ENCODE peak calls at places on chromosomes 2 and 18, in six cellular contexts. One of them, this sample, is unnamed.

GRCh38 chr18:75809392-75809791 is 381.9 kb upstream of the SMIM21 start:
- DNase-seq in psoas muscle: no peak
- DNase-seq in heart right ventricle: no peak
- DNase-seq in fibroblast of lung: no peak
- DNase-seq in neural progenitor cell: no peak
- DNase-seq in IMR-90: no peak
- DNase-seq in this sample: no peak

GRCh38 chr2:25168256-25169072 is at the start of gene POMC:
- DNase-seq in heart right ventricle: peak; percentile 23
- DNase-seq in neural progenitor cell: peak; percentile 73
- DNase-seq in psoas muscle: peak; percentile 26
- DNase-seq in fibroblast of lung: peak; percentile 25
- DNase-seq in IMR-90: peak; percentile 21
- DNase-seq in this sample: peak; percentile 12

GRCh38 chr2:190600293-190601103 is 48.4 kb upstream of the NAB1 start:
- DNase-seq in neural progenitor cell: no peak
- DNase-seq in IMR-90: no peak
- DNase-seq in psoas muscle: no peak
- DNase-seq in fibroblast of lung: no peak
- DNase-seq in heart right ventricle: no peak
- DNase-seq in this sample: no peak

GRCh38 chr2:210224660-210225460 is at the start of gene ACADL:
- DNase-seq in heart right ventricle: peak; percentile 47
- DNase-seq in IMR-90: no peak
- DNase-seq in neural progenitor cell: peak; percentile 77
- DNase-seq in fibroblast of lung: peak; percentile 14
- DNase-seq in psoas muscle: peak; percentile 65
- DNase-seq in this sample: peak; percentile 15

GRCh38 chr2:171401947-171402346 is 31.8 kb downstream of the METTL8 start:
- DNase-seq in IMR-90: no peak
- DNase-seq in neural progenitor cell: no peak
- DNase-seq in psoas muscle: no peak
- DNase-seq in heart right ventricle: no peak
- DNase-seq in fibroblast of lung: no peak
- DNase-seq in this sample: no peak

GRCh38 chr2:196944570-196944969 is 18.1 kb upstream of the PGAP1 start:
- DNase-seq in psoas muscle: no peak
- DNase-seq in neural progenitor cell: peak; percentile 45
- DNase-seq in fibroblast of lung: no peak
- DNase-seq in heart right ventricle: no peak
- DNase-seq in IMR-90: no peak
- DNase-seq in this sample: no peak

GRCh38 chr2:219571311-219572236 is at the start of gene OBSL1:
- DNase-seq in IMR-90: peak; percentile 70
- DNase-seq in heart right ventricle: peak; percentile 84
- DNase-seq in psoas muscle: peak; percentile 78
- DNase-seq in fibroblast of lung: peak; percentile 70
- DNase-seq in neural progenitor cell: peak; percentile 91
- DNase-seq in this sample: peak; percentile 77

GRCh38 chr2:96301897-96302296 is 3.4 kb downstream of the SNRNP200 start:
- DNase-seq in fibroblast of lung: no peak
- DNase-seq in IMR-90: no peak
- DNase-seq in psoas muscle: no peak
- DNase-seq in neural progenitor cell: no peak
- DNase-seq in heart right ventricle: no peak
- DNase-seq in this sample: no peak

GRCh38 chr2:37338933-37339332 is 5.5 kb upstream of the QPCT start:
- DNase-seq in heart right ventricle: no peak
- DNase-seq in IMR-90: no peak
- DNase-seq in neural progenitor cell: no peak
- DNase-seq in fibroblast of lung: no peak
- DNase-seq in psoas muscle: no peak
- DNase-seq in this sample: no peak

GRCh38 chr18:66724664-66725356 is 120.9 kb upstream of the CDH19 start:
- DNase-seq in heart right ventricle: no peak
- DNase-seq in IMR-90: no peak
- DNase-seq in psoas muscle: no peak
- DNase-seq in fibroblast of lung: no peak
- DNase-seq in neural progenitor cell: no peak
- DNase-seq in this sample: no peak

GRCh38 chr2:199469514-199470360 is 12.0 kb upstream of the SATB2 start:
- DNase-seq in fibroblast of lung: no peak
- DNase-seq in neural progenitor cell: peak; percentile 18
- DNase-seq in psoas muscle: no peak
- DNase-seq in heart right ventricle: no peak
- DNase-seq in IMR-90: no peak
- DNase-seq in this sample: no peak

GRCh38 chr2:152566728-152567069 is 150.6 kb downstream of the PRPF40A start:
- DNase-seq in IMR-90: peak; percentile 56
- DNase-seq in psoas muscle: no peak
- DNase-seq in fibroblast of lung: no peak
- DNase-seq in neural progenitor cell: no peak
- DNase-seq in heart right ventricle: no peak
- DNase-seq in this sample: no peak

GRCh38 chr2:176500921-176501320 is 231.7 kb downstream of the MTX2 start:
- DNase-seq in IMR-90: no peak
- DNase-seq in psoas muscle: no peak
- DNase-seq in heart right ventricle: no peak
- DNase-seq in neural progenitor cell: no peak
- DNase-seq in fibroblast of lung: peak; percentile 18
- DNase-seq in this sample: peak; percentile 97

GRCh38 chr18:48330016-48330991 is 78.9 kb downstream of the ZBTB7C start:
- DNase-seq in neural progenitor cell: no peak
- DNase-seq in heart right ventricle: no peak
- DNase-seq in psoas muscle: no peak
- DNase-seq in fibroblast of lung: peak; percentile 72
- DNase-seq in IMR-90: peak; percentile 69
- DNase-seq in this sample: peak; percentile 65

GRCh38 chr2:14272396-14273077 is 360.0 kb upstream of the LRATD1 start:
- DNase-seq in IMR-90: no peak
- DNase-seq in neural progenitor cell: no peak
- DNase-seq in psoas muscle: no peak
- DNase-seq in heart right ventricle: no peak
- DNase-seq in fibroblast of lung: no peak
- DNase-seq in this sample: no peak

GRCh38 chr2:144230452-144231085 is 289.4 kb downstream of the ZEB2 start:
- DNase-seq in neural progenitor cell: no peak
- DNase-seq in heart right ventricle: no peak
- DNase-seq in psoas muscle: no peak
- DNase-seq in fibroblast of lung: peak; percentile 75
- DNase-seq in IMR-90: peak; percentile 45
- DNase-seq in this sample: peak; percentile 66

GRCh38 chr18:49944681-49945080 is 131.3 kb upstream of the ACAA2 start:
- DNase-seq in IMR-90: peak; percentile 7
- DNase-seq in heart right ventricle: no peak
- DNase-seq in psoas muscle: peak; percentile 19
- DNase-seq in fibroblast of lung: peak; percentile 1
- DNase-seq in neural progenitor cell: no peak
- DNase-seq in this sample: no peak
- TF ChIP-seq CTCF in IMR-90: no peak
- TF ChIP-seq CTCF in heart right ventricle: no peak
- TF ChIP-seq CTCF in psoas muscle: peak; percentile 36
- TF ChIP-seq CTCF in fibroblast of lung: peak; percentile 3
- TF ChIP-seq CTCF in neural progenitor cell: peak; percentile 6
- TF ChIP-seq CTCF in this sample: no peak

DNA sequence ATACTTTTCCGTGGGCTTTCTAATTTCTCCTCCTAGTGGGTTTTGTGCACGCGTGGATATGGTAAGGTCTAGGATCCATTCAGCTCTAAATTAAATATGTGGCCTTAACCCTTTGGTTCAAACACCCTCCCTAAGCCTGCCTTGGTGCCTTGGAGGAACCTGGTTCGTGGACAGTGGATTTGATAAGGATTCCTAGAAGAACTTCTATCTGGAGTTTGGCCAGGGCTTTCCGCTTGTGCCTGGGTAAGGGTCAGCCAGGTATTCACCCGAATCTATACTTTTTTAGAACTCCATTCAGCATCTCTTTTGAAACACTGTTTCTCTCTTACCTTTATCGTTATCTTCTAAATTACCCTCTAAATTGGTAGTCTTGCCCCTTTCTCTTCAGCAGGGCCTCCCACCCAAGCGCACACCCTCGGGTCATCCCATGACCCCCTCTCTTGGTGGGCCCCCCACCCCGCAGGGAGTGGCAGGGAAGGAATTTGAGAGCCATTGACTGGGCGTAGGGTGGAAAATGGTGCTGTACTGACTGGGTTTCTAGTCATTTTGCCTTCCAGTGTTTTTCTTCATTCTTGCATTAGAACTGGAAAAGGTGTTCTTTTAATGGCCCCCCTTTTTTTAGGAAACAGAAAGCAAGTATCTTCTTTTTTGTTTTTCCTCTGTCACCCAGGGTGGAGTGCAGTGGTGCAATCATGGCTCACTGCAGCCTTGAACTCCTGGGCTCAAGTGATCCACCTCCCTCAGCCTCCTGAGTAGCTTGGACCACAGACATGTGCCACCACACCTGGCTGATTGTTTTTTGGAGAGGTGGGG is 1.8 kb downstream of the SOCS6 start:
- DNase-seq in IMR-90: no peak
- DNase-seq in psoas muscle: no peak
- DNase-seq in heart right ventricle: no peak
- DNase-seq in fibroblast of lung: no peak
- DNase-seq in neural progenitor cell: no peak
- DNase-seq in this sample: no peak
- H3K4me3 ChIP-seq in IMR-90: peak overlapping the region; percentile 53
- H3K4me3 ChIP-seq in psoas muscle: peak overlapping the region; percentile 89
- H3K4me3 ChIP-seq in heart right ventricle: peak overlapping the region; percentile 77
- H3K4me3 ChIP-seq in fibroblast of lung: peak overlapping the region; percentile 85
- H3K4me3 ChIP-seq in neural progenitor cell: peak overlapping the region; percentile 77
- H3K4me3 ChIP-seq in this sample: peak overlapping the region; percentile 71

GRCh38 chr2:191846787-191847620 is at the start of gene CAVIN2:
- DNase-seq in fibroblast of lung: peak; percentile 96
- DNase-seq in neural progenitor cell: peak; percentile 7
- DNase-seq in heart right ventricle: peak; percentile 50
- DNase-seq in psoas muscle: peak; percentile 42
- DNase-seq in IMR-90: peak; percentile 90
- DNase-seq in this sample: peak; percentile 86
- TF ChIP-seq CTCF in fibroblast of lung: peak; percentile 14
- TF ChIP-seq CTCF in neural progenitor cell: no peak
- TF ChIP-seq CTCF in heart right ventricle: no peak
- TF ChIP-seq CTCF in psoas muscle: no peak
- TF ChIP-seq CTCF in IMR-90: no peak
- TF ChIP-seq CTCF in this sample: peak; percentile 19

DNA sequence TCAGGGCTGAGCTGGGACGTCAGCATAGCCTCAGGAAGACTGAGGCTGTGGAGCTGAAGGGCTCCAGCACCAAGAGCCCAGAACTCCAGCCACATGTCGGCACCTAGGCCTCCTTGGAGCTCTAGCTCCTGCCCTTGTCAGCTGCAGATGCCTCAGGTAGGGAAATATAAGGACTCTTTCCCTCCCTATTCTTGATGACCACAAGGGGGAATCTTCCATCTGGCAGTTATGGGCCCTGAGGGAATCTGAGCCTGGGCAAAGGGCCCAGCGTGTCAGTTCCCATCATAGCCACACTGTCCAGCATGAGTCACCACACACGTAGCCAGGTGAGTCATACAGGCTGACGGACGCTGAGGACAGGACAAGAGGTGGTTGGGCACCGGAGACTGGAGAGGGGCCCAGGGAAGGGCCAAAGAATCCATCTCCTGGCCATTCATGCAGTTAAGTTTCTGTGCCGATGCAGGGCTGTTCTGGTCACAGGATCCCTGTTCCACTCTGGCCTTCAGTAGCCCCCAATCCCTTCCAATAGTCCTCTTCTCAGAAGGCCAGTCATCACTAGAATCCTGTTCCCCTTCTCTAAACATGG is 1.8 kb downstream of the MPV17 start:
- DNase-seq in neural progenitor cell: peak; percentile 19
- DNase-seq in heart right ventricle: peak; percentile 63
- DNase-seq in fibroblast of lung: peak; percentile 98
- DNase-seq in IMR-90: peak; percentile 99
- DNase-seq in psoas muscle: peak; percentile 91
- DNase-seq in this sample: peak; percentile 98
- H3K4me3 ChIP-seq in neural progenitor cell: no peak overlapping the region
- H3K4me3 ChIP-seq in heart right ventricle: no peak overlapping the region
- H3K4me3 ChIP-seq in fibroblast of lung: peak overlapping the region; percentile 25
- H3K4me3 ChIP-seq in IMR-90: peak overlapping the region; percentile 3
- H3K4me3 ChIP-seq in psoas muscle: peak overlapping the region; percentile 84
- H3K4me3 ChIP-seq in this sample: peak overlapping the region; percentile 15

GRCh38 chr2:50787636-50788035 is 244.3 kb downstream of the NRXN1 start:
- DNase-seq in IMR-90: no peak
- DNase-seq in neural progenitor cell: no peak
- DNase-seq in psoas muscle: no peak
- DNase-seq in fibroblast of lung: no peak
- DNase-seq in heart right ventricle: no peak
- DNase-seq in this sample: no peak

GRCh38 chr2:50783116-50783515 is 248.8 kb downstream of the NRXN1 start:
- DNase-seq in IMR-90: no peak
- DNase-seq in heart right ventricle: no peak
- DNase-seq in psoas muscle: no peak
- DNase-seq in fibroblast of lung: no peak
- DNase-seq in neural progenitor cell: no peak
- DNase-seq in this sample: no peak

GRCh38 chr2:50786345-50786744 is 245.6 kb downstream of the NRXN1 start:
- DNase-seq in fibroblast of lung: no peak
- DNase-seq in heart right ventricle: no peak
- DNase-seq in neural progenitor cell: peak; percentile 59
- DNase-seq in psoas muscle: no peak
- DNase-seq in IMR-90: no peak
- DNase-seq in this sample: no peak

GRCh38 chr2:50782543-50782942 is 249.4 kb downstream of the NRXN1 start:
- DNase-seq in neural progenitor cell: no peak
- DNase-seq in psoas muscle: no peak
- DNase-seq in heart right ventricle: no peak
- DNase-seq in fibroblast of lung: no peak
- DNase-seq in IMR-90: peak; percentile 38
- DNase-seq in this sample: no peak

DNA sequence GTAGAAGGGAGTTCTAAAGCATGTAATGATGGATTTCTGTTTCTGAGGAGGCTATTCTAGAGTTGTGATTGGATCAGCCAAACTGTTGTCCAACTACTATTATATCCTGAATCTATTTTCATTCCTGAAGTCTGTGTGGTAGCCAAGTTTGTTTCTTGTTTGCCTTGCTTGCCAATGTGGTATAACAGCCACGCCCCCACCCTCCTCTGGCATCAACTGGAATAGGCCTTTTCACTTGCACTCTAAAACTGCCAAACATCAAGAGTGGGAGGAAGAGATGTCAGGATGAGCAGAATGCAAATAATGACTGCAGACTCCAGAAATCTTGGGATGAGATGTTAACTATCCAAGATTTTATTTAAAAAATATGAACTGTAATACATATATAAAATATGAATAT is 246.2 kb downstream of the NRXN1 start:
- DNase-seq in IMR-90: no peak
- DNase-seq in fibroblast of lung: no peak
- DNase-seq in psoas muscle: no peak
- DNase-seq in heart right ventricle: no peak
- DNase-seq in neural progenitor cell: no peak
- DNase-seq in this sample: no peak
- TF ChIP-seq CTCF in IMR-90: no peak
- TF ChIP-seq CTCF in fibroblast of lung: no peak
- TF ChIP-seq CTCF in psoas muscle: no peak
- TF ChIP-seq CTCF in heart right ventricle: no peak
- TF ChIP-seq CTCF in neural progenitor cell: no peak
- TF ChIP-seq CTCF in this sample: no peak

GRCh38 chr2:1744446-1745170 is at the start of gene PXDN:
- DNase-seq in fibroblast of lung: peak; percentile 83
- DNase-seq in psoas muscle: peak; percentile 79
- DNase-seq in IMR-90: peak; percentile 65
- DNase-seq in heart right ventricle: peak; percentile 74
- DNase-seq in neural progenitor cell: peak; percentile 76
- DNase-seq in this sample: peak; percentile 67
- H3K4me3 ChIP-seq in fibroblast of lung: peak within 1 kb of the TSS; percentile 74
- H3K4me3 ChIP-seq in psoas muscle: peak within 1 kb of the TSS; percentile 69
- H3K4me3 ChIP-seq in IMR-90: peak within 1 kb of the TSS; percentile 52
- H3K4me3 ChIP-seq in heart right ventricle: peak within 1 kb of the TSS; percentile 84
- H3K4me3 ChIP-seq in neural progenitor cell: peak within 1 kb of the TSS; percentile 93
- H3K4me3 ChIP-seq in this sample: peak within 1 kb of the TSS; percentile 70

This sample was measured in AG10803.